ENCODE peak calls at places on chromosomes 7 and 10, in four cellular contexts. Y, P, K and Q are unnamed samples.

GRCh38 chr10:131973160-131973951 is 8.4 kb downstream of the BNIP3 start:
- DNase-seq in Y (no peak), P (no peak), K (no peak), Q (no peak)

GRCh38 chr10:14648042-14648765 is 126.5 kb downstream of the FAM107B start:
- DNase-seq in Y (peak; percentile 63), P (no peak), K (no peak), Q (peak; percentile 49)

GRCh38 chr10:30056281-30056680 is 3.1 kb downstream of the JCAD start:
- DNase-seq in Y (no peak), P (no peak), K (no peak), Q (no peak)

GRCh38 chr7:92833766-92834605 is 2.4 kb downstream of the CDK6 start:
- DNase-seq in Y (peak; percentile 82), P (peak; percentile 69), K (peak; percentile 73), Q (no peak)

GRCh38 chr7:24974026-24974832 is 5.7 kb downstream of the OSBPL3 start:
- DNase-seq in Y (no peak), P (peak; percentile 48), K (peak; percentile 23), Q (no peak)

GRCh38 chr7:116354171-116354545 is 143.8 kb downstream of the TES start:
- DNase-seq in Y (no peak), P (no peak), K (no peak), Q (no peak)

GRCh38 chr7:48360574-48360973 is 189.3 kb downstream of the ABCA13 start:
- DNase-seq in Y (no peak), P (no peak), K (no peak), Q (no peak)

GRCh38 chr10:119693262-119693957 is 32.4 kb upstream of the INPP5F start:
- DNase-seq in Y (no peak), P (no peak), K (peak; percentile 74), Q (no peak)

GRCh38 chr10:101293007-101293723 is 60.8 kb upstream of the BTRC start:
- DNase-seq in Y (peak; percentile 79), P (no peak), K (no peak), Q (no peak)

GRCh38 chr7:78863248-78863647 is 590.2 kb downstream of the MAGI2 start:
- DNase-seq in Y (no peak), P (no peak), K (no peak), Q (no peak)

GRCh38 chr10:21873198-21873597 is 130.3 kb downstream of the DNAJC1 start:
- DNase-seq in Y (no peak), P (no peak), K (no peak), Q (no peak)

GRCh38 chr10:98262571-98262970 is 5.4 kb downstream of the LOXL4 start:
- DNase-seq in Y (peak; percentile 48), P (no peak), K (no peak), Q (no peak)

GRCh38 chr7:158028290-158028941 is 559.2 kb downstream of the PTPRN2 start:
- DNase-seq in Y (no peak), P (no peak), K (peak; percentile 72), Q (no peak)

GRCh38 chr10:86316274-86316835 is 50.2 kb downstream of the GRID1 start:
- DNase-seq in Y (no peak), P (no peak), K (no peak), Q (no peak)

GRCh38 chr10:113576853-113577252 is 24.0 kb downstream of the HABP2 start:
- DNase-seq in Y (no peak), P (no peak), K (no peak), Q (no peak)

DNA sequence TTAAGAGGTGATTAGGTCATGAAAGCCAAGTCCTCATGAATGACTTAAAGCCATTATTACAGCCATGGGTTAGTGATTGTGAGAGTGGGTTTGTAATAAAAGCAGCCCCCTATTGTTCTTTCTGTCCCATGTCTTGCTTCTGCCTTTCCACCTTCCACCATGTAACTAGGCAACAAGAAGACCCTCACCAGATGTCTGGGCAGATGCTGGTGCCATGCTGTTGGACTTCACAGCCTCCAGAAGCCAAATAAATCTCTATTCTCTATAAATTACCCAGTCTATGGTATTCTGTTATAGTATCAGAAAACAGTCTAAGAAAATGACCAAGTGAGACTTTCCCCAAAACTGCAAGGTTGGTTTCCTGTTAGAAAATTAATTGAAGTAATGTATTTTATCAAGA is 460.3 kb upstream of the ADARB2 start:
- DNase-seq in Y (no peak), P (no peak), K (no peak), Q (no peak)
- TF ChIP-seq TAF1 in Y (no peak), P (no peak), K (no peak), Q (no peak)

DNA sequence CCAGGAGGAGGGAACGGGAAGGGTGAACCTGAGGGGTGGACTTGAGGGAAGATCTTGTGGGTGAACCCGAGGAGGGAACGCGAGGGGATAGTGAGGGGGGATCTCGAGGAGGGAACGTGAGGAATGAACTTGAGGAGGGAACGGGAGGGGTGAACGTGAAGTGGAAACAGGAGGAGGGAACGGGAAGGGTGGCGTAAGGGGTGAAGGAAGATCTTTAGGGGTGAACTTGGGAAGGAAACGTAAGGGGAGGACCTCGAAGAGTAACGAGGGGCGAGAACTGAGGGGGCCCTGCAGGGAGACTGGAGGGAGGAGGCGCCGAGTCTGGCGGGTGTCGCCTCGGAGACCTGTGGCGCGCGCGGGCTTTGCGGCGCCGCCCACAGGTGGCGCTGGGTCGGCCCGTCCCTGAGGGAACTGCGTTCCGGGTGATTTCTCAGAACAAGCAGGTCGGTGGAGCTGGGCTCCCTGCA is 677 bp downstream of the MYO3A start:
- DNase-seq in Y (peak; percentile 37), P (peak; percentile 25), K (no peak), Q (peak; percentile 45)
- TF ChIP-seq TAF1 in Y (no peak), P (no peak), K (no peak), Q (no peak)

GRCh38 chr7:14752301-14752700 is 150.2 kb downstream of the DGKB start:
- DNase-seq in Y (no peak), P (no peak), K (no peak), Q (no peak)

GRCh38 chr7:14745076-14745475 is 157.5 kb downstream of the DGKB start:
- DNase-seq in Y (no peak), P (no peak), K (no peak), Q (no peak)

GRCh38 chr7:14751461-14751860 is 151.1 kb downstream of the DGKB start:
- DNase-seq in Y (no peak), P (no peak), K (no peak), Q (no peak)

GRCh38 chr7:14748461-14748860 is 154.1 kb downstream of the DGKB start:
- DNase-seq in Y (no peak), P (no peak), K (no peak), Q (no peak)

DNA sequence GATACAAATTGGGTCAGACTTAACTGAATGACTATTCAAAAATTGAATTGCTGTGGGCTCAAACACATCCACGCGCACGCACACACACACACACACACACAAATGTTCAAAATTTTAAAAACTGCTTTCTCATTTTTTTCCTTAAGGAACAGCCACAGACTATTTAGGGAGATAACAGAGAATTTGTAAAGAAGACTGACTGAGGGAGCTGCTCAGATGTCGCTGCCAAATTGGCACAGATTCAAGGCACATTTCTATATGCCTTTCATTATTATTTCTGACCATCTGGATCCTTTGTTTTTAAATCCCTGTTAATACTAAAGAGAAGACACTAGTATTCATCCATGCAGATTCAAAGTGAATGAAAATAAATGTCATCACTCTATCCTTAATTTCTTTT is 154.8 kb downstream of the DGKB start:
- DNase-seq in Y (no peak), P (no peak), K (no peak), Q (no peak)
- TF ChIP-seq TAF1 in Y (no peak), P (no peak), K (no peak), Q (no peak)

GRCh38 chr10:133324198-133324792 is 12.4 kb downstream of the CALY start:
- DNase-seq in Y (peak; percentile 91), P (peak; percentile 66), K (peak; percentile 62), Q (peak; percentile 60)
- TF ChIP-seq TAF1 in Y (no peak), P (no peak), K (no peak), Q (no peak)